ENCODE peak calls at places on chromosomes 13 and 19, in four cellular contexts. B is Peyer's patch, G is lower leg skin, F is AG04450. A is an unnamed sample.

GRCh38 chr13:27973291-27973690 is 4.2 kb upstream of the CDX2 start:
- DNase-seq in G (no peak), F (no peak), B (no peak), A (no peak)

GRCh38 chr13:75876371-75877050 is 240.4 kb downstream of the LMO7 start:
- DNase-seq in F (peak; percentile 26), G (peak; percentile 56), B (peak; percentile 21), A (no peak)

GRCh38 chr13:110272227-110272626 is 34.7 kb downstream of the COL4A1 start:
- DNase-seq in F (no peak), B (no peak), G (peak; percentile 7), A (no peak)

GRCh38 chr19:5262721-5263120 is 77.9 kb downstream of the PTPRS start:
- DNase-seq in F (no peak), G (no peak), B (no peak), A (no peak)

GRCh38 chr13:74128171-74128767 is 5.9 kb downstream of the KLF12 start:
- DNase-seq in B (no peak), F (peak; percentile 16), G (no peak), A (no peak)

GRCh38 chr13:102707465-102707864 is 12.6 kb upstream of the METTL21C start:
- DNase-seq in G (no peak), F (peak; percentile 68), B (no peak), A (no peak)

GRCh38 chr13:101614491-101614890 is 162.0 kb downstream of the ITGBL1 start:
- DNase-seq in B (no peak), G (no peak), F (no peak), A (no peak)

GRCh38 chr19:38028913-38029565 is 122.0 kb downstream of the SIPA1L3 start:
- DNase-seq in G (no peak), F (no peak), B (no peak), A (no peak)

GRCh38 chr19:54873990-54874389 is at the start of gene FCAR:
- DNase-seq in B (no peak), F (no peak), G (no peak), A (no peak)

GRCh38 chr19:56253737-56254136 is 18.8 kb upstream of the EDDM13 start:
- DNase-seq in F (peak; percentile 20), G (no peak), B (no peak), A (no peak)

GRCh38 chr19:56089344-56089743 is 31.8 kb downstream of the ZNF787 start:
- DNase-seq in F (no peak), G (no peak), B (no peak), A (no peak)

GRCh38 chr13:25429466-25429865 is 57.7 kb downstream of the ATP8A2 start:
- DNase-seq in B (no peak), G (no peak), F (no peak), A (peak; percentile 33)

GRCh38 chr13:40993119-40993518 is 26.0 kb downstream of the ELF1 start:
- DNase-seq in F (no peak), B (no peak), G (no peak), A (no peak)

GRCh38 chr13:59447846-59448620 is 715.7 kb downstream of the DIAPH3 start:
- DNase-seq in B (no peak), F (peak; percentile 43), G (no peak), A (no peak)

GRCh38 chr19:50725218-50725931 is 2.2 kb downstream of the CLEC11A start:
- DNase-seq in G (no peak), B (no peak), F (no peak), A (no peak)

GRCh38 chr13:80413611-80414010 is 72.7 kb upstream of the SPRY2 start:
- DNase-seq in G (no peak), B (no peak), F (no peak), A (no peak)

GRCh38 chr19:46718157-46718933 is 1.4 kb upstream of the PRKD2 start:
- DNase-seq in G (no peak), F (no peak), B (peak; percentile 88), A (no peak)

GRCh38 chr13:55572862-55573261 is 1567.9 kb upstream of the PRR20A start:
- DNase-seq in F (no peak), B (no peak), G (no peak), A (no peak)

GRCh38 chr13:110371550-110372465 is 64.7 kb downstream of the COL4A2 start:
- DNase-seq in B (no peak), F (no peak), G (no peak), A (no peak)

GRCh38 chr19:4971424-4971793 is 2.5 kb downstream of the KDM4B start:
- DNase-seq in B (no peak), G (no peak), F (no peak), A (no peak)

GRCh38 chr13:97068146-97068545 is 73.9 kb upstream of the OXGR1 start:
- DNase-seq in F (no peak), B (no peak), G (no peak), A (no peak)

GRCh38 chr19:35249146-35249847 is 495 bp downstream of the LSR start:
- DNase-seq in F (no peak), B (peak; percentile 40), G (peak; percentile 19), A (no peak)

GRCh38 chr19:10797078-10797477 is 38.9 kb downstream of the TMED1 start:
- DNase-seq in F (no peak), B (peak; percentile 41), G (no peak), A (no peak)

GRCh38 chr19:10796653-10797052 is 39.4 kb downstream of the TMED1 start:
- DNase-seq in G (no peak), F (no peak), B (no peak), A (no peak)

GRCh38 chr19:10802479-10802878 is 33.5 kb downstream of the TMED1 start:
- DNase-seq in F (no peak), G (no peak), B (no peak), A (no peak)

GRCh38 chr19:10800488-10800887 is 35.5 kb downstream of the TMED1 start:
- DNase-seq in B (no peak), F (no peak), G (no peak), A (peak; percentile 80)

GRCh38 chr19:10797541-10798256 is 38.3 kb downstream of the TMED1 start:
- DNase-seq in B (peak; percentile 49), G (no peak), F (no peak), A (peak; percentile 43)
- H3K4me3 ChIP-seq in B (no peak overlapping the region), G (no peak overlapping the region), F (no peak overlapping the region), A (no peak overlapping the region)

DNA sequence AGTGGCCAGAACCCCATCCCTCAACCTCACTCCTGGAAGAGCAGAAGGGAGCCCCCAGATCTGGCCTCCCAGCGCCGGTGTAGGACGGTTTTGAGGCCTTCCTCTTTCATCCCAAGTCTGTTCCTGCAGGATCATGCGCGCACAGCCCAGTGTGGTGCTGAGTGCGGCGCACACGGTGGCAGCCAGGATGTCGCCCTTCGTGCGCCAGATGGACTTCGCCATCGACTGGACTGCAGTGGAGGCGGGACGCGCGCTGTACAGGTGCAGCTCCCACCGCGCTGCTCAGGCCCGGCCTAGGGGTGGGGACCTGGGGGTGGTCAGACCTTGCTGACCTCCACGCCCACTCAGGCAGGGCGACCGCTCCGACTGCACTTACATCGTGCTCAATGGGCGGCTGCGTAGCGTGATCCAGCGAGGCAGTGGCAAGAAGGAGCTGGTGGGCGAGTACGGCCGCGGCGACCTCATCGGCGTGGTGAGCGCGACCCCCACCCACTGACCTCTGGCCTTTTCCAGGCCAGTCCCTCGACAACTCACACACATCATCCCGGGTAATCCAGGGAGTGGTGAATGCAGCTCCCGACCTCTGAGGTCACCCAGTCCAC is 14.8 kb downstream of the PNPLA6 start:
- DNase-seq in G (no peak), B (no peak), F (no peak), A (no peak)
- H3K4me3 ChIP-seq in G (no peak overlapping the region), B (no peak overlapping the region), F (no peak overlapping the region), A (no peak overlapping the region)

GRCh38 chr19:18591735-18592385 is 3.3 kb downstream of the REX1BD start:
- DNase-seq in G (no peak), B (no peak), F (no peak), A (no peak)
- H3K4me3 ChIP-seq in G (no peak overlapping the region), B (no peak overlapping the region), F (no peak overlapping the region), A (no peak overlapping the region)

GRCh38 chr19:8814176-8814575 is 17.9 kb downstream of the ZNF558 start:
- DNase-seq in B (no peak), F (no peak), G (no peak), A (no peak)

GRCh38 chr19:8811315-8812172 is 20.6 kb downstream of the ZNF558 start:
- DNase-seq in G (no peak), F (no peak), B (no peak), A (no peak)

GRCh38 chr19:8820234-8820633 is 11.9 kb downstream of the ZNF558 start:
- DNase-seq in G (no peak), B (no peak), F (no peak), A (no peak)

GRCh38 chr19:8815780-8816179 is 16.3 kb downstream of the ZNF558 start:
- DNase-seq in G (no peak), B (no peak), F (no peak), A (no peak)
- H3K4me3 ChIP-seq in G (no peak overlapping the region), B (no peak overlapping the region), F (no peak overlapping the region), A (no peak overlapping the region)

GRCh38 chr19:45492627-45493470 is 4.0 kb downstream of the RTN2 start:
- DNase-seq in G (no peak), F (no peak), B (no peak), A (no peak)
- H3K4me3 ChIP-seq in G (peak overlapping the region; percentile 35), F (peak overlapping the region; percentile 69), B (peak overlapping the region; percentile 26), A (peak overlapping the region; percentile 52)

DNA sequence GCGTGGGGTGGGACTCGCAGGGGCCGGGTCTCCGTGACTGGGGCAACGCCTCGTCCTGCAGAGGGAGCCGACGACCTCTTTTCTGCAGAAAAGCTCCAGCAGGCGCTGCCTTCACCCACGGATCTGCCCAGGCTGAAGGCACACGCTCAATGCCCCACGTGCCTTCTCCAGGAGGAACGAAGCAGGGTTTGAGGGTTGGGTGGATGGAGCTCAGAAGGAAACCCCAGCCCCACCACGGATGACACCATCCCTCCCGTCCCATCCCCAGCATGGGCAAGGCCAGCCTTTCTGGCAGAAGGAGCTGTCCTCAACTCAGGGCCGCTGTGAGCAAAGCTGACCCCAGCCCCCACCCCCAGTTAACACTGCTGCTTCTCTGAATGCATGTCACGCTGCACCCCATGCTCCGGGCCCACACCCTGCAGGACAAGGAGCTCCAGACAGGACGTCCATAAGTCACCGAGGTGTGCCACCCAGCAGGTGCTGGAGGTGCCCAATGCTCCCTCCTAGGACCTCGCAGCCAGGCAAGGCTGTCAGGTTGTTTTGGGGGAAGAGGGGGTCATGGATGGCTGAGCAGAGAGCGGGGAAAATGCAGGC is 7.4 kb downstream of the C19orf25 start:
- DNase-seq in B (no peak), F (no peak), G (no peak), A (no peak)
- H3K4me3 ChIP-seq in B (no peak overlapping the region), F (no peak overlapping the region), G (no peak overlapping the region), A (no peak overlapping the region)